ENCODE peak calls at places on chromosomes 1 and 21, in five cellular contexts. K is fibroblast of lung, C is transverse colon, N is heart left ventricle, D is neural progenitor cell. S is an unnamed sample.

GRCh38 chr21:44365967-44366585 is 12.7 kb downstream of the TRPM2 start:
- DNase-seq in K (no peak), C (no peak), N (peak), D (no peak), S (no peak)

GRCh38 chr1:236515443-236515958 is 8.3 kb upstream of the LGALS8 start:
- DNase-seq in K (no peak), C (no peak), N (no peak), D (no peak), S (no peak)

GRCh38 chr1:199799116-199799515 is 228.4 kb upstream of the NR5A2 start:
- DNase-seq in K (no peak), C (no peak), N (no peak), D (peak), S (no peak)

GRCh38 chr1:246081138-246081702 is 425.9 kb downstream of the SMYD3 start:
- DNase-seq in K (no peak), C (no peak), N (no peak), D (no peak), S (no peak)

GRCh38 chr1:219542828-219543518 is 69.9 kb downstream of the ZC3H11B start:
- DNase-seq in K (no peak), C (no peak), N (no peak), D (no peak), S (no peak)

GRCh38 chr1:227032396-227032795 is 92.3 kb downstream of the COQ8A start:
- DNase-seq in K (no peak), C (no peak), N (no peak), D (no peak), S (no peak)

GRCh38 chr1:169739980-169740379 is 6.1 kb upstream of the SELE start:
- DNase-seq in K (peak), C (no peak), N (peak), D (no peak), S (no peak)

GRCh38 chr1:200739499-200740290 is 1.0 kb downstream of the CAMSAP2 start:
- DNase-seq in K (no peak), C (peak), N (peak), D (peak), S (peak)

GRCh38 chr1:243216741-243217140 is 38.3 kb downstream of the CEP170 start:
- DNase-seq in K (no peak), C (no peak), N (no peak), D (no peak), S (no peak)

GRCh38 chr1:208639382-208639781 is 395.2 kb upstream of the PLXNA2 start:
- DNase-seq in K (no peak), C (no peak), N (no peak), D (no peak), S (no peak)

GRCh38 chr1:45843474-45843905 is 40.1 kb downstream of the MAST2 start:
- DNase-seq in K (peak), C (no peak), N (no peak), D (no peak), S (no peak)

GRCh38 chr1:219298581-219299148 is 125.0 kb downstream of the LYPLAL1 start:
- DNase-seq in K (no peak), C (no peak), N (no peak), D (no peak), S (no peak)

GRCh38 chr21:25938673-25939395 is 204.1 kb downstream of the GABPA start:
- DNase-seq in K (no peak), C (no peak), N (peak), D (no peak), S (no peak)

GRCh38 chr1:112957133-112957812 is 1.3 kb upstream of the SLC16A1 start:
- DNase-seq in K (peak), C (peak), N (peak), D (peak), S (peak)

GRCh38 chr1:112954059-112954458 is 1.9 kb downstream of the SLC16A1 start:
- DNase-seq in K (peak), C (no peak), N (no peak), D (no peak), S (no peak)

GRCh38 chr1:112954945-112955677 is 885 bp downstream of the SLC16A1 start:
- DNase-seq in K (peak), C (peak), N (peak), D (peak), S (peak)

GRCh38 chr1:112956503-112957132 is 622 bp upstream of the SLC16A1 start:
- DNase-seq in K (no peak), C (no peak), N (no peak), D (peak), S (peak)

GRCh38 chr1:112955678-112956502 is at the start of gene SLC16A1:
- DNase-seq in K (peak), C (peak), N (peak), D (peak), S (peak)
- TF ChIP-seq CTCF in K (peak), C (peak), N (peak), D (peak), S (peak)

DNA sequence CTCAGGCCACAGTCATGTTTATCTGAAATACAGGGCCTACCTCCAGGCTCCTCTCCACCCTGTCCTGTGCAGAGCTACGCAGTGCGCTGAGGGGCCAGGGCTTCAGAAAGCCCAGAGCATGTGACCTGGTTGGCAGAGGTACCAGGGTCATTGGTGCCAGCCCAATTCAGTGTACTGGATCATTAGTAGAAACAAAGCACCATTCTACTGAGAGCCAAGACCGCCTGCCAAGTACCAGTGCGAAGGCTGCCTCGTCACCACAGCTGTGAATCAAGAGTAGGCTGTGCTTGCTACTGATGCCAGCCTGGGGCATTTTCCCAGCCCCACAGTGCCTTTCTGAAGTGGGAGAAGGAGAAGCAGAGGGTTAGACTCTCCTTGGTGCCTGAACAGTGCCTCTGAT is 59.8 kb downstream of the CAPN9 start:
- DNase-seq in K (no peak), C (no peak), N (peak), D (no peak), S (no peak)
- H3K27ac ChIP-seq in K (no peak), C (peak), N (peak), D (no peak), S (no peak)

GRCh38 chr1:174451408-174451807 is 3.6 kb downstream of the GPR52 start:
- DNase-seq in K (no peak), C (no peak), N (no peak), D (no peak), S (no peak)
- TF ChIP-seq CTCF in K (no peak), C (no peak), N (no peak), D (peak), S (no peak)

GRCh38 chr1:15919316-15919715 is 56.6 kb downstream of the ZBTB17 start:
- DNase-seq in K (peak), C (no peak), N (no peak), D (no peak), S (no peak)
- H3K27ac ChIP-seq in K (no peak), C (no peak), N (no peak), D (no peak), S (no peak)

DNA sequence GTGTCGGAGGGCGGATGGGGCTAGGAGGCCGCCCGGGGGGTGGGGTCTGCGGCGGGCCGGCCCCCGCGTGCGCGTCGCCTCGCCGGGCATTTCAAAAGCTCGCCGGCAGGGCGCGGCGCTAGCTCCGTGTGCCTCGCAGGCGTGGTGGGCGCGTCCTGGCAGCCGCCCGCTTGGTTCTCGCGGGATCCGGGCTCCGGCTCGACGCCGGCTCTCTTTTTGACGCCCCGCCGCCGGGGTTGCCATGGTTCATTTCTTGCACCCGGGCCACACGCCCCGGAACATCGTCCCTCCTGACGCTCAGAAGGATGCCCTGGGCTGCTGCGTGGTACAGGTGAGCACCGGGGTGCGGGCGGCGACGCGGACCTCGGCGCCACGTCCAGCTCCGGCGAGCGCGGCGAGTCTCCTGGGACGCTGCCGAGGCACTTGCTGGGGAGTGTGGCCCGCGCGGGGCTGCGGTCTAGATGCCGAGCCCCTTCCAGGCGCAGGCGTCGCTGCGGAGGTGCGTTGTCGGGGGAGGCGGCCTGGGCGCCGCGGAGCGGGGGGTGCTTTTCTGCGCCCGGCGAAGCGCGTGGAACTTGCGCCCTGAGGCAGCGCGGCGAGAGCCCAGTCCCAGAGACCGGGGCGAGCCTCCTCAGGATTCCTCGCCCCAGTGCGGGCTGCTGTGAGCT is at the start of gene ZYG11A:
- DNase-seq in K (peak), C (peak), N (peak), D (peak), S (peak)
- TF ChIP-seq CTCF in K (peak), C (peak), N (no peak), D (peak), S (no peak)

GRCh38 chr1:3276341-3276800 is 178.1 kb upstream of the ARHGEF16 start:
- DNase-seq in K (no peak), C (no peak), N (no peak), D (no peak), S (no peak)
- H3K27ac ChIP-seq in K (no peak), C (no peak), N (no peak), D (no peak), S (no peak)

DNA sequence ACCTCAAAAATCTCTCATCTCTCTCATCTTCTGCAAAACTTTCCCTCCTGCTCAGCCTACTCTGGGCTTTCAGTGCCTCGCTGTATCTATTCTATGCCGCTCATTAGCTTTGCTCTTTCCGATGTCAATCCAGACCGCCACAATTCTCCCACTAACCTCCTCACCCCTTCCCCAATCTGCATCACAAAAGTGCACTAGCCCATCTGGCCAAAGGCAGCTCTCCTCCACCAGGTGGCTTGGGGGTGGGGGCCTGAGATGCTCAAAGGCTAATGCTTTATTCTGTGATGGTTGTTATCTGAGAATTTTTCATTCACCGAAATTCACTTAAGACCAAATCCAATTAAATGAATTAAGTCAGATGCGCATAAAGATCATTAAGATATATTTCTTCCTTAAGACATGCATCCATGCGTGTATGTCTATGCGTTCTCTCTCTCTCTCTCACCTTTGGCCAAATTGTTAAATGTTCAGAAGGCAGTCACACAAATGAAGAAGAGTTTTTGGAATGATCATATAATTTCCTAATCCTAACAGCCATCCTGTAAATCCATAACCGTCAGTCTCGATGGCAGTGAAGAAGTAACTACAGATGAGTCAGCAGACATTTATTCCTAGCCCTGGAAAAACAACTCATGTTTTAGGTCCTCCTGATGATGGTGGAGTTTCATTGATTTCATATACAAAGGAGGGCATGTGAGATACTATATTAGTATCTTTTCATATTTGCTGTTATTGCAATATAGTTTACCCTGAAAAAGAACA is 111.3 kb downstream of the C1orf21 start:
- DNase-seq in K (no peak), C (no peak), N (no peak), D (peak), S (no peak)
- TF ChIP-seq CTCF in K (no peak), C (no peak), N (no peak), D (peak), S (no peak)

S was measured in colonic mucosa.